ENCODE peak calls at places on chromosomes 11 and 22, in four cellular contexts. U is BJ, G is nephron progenitor cell, P is cardiac muscle cell. T is an unnamed sample.

GRCh38 chr11:65975771-65976170 is 14.2 kb downstream of the SART1 start:
- DNase-seq in P (no peak), U (no peak), G (no peak), T (no peak)

GRCh38 chr22:42803454-42803853 is 53.6 kb downstream of the ARFGAP3 start:
- DNase-seq in G (no peak), U (no peak), P (no peak), T (no peak)

GRCh38 chr11:48006301-48006992 is 26.1 kb downstream of the PTPRJ start:
- DNase-seq in U (no peak), G (no peak), P (peak; percentile 68), T (no peak)

GRCh38 chr22:20422271-20422958 is 15.2 kb downstream of the SCARF2 start:
- DNase-seq in G (no peak), U (peak; percentile 84), P (peak; percentile 33), T (no peak)

GRCh38 chr22:27100789-27101188 is 443.4 kb downstream of the MIAT start:
- DNase-seq in G (peak; percentile 83), U (no peak), P (peak; percentile 68), T (no peak)

GRCh38 chr11:36141595-36141994 is 147.6 kb downstream of the COMMD9 start:
- DNase-seq in G (peak; percentile 8), U (no peak), P (no peak), T (no peak)

GRCh38 chr11:134385774-134386565 is 26.1 kb downstream of the B3GAT1 start:
- DNase-seq in P (no peak), U (no peak), G (no peak), T (no peak)

GRCh38 chr11:116071241-116071640 is 567.0 kb upstream of the CADM1 start:
- DNase-seq in P (no peak), G (no peak), U (no peak), T (no peak)

GRCh38 chr11:107999759-108000455 is 8.8 kb upstream of the CUL5 start:
- DNase-seq in U (no peak), G (peak; percentile 54), P (peak; percentile 71), T (peak; percentile 30)

GRCh38 chr11:33742249-33742851 is 6.1 kb upstream of the CD59 start:
- DNase-seq in P (peak; percentile 60), G (no peak), U (no peak), T (no peak)

GRCh38 chr22:36999463-36999862 is 19.8 kb downstream of the TST start:
- DNase-seq in G (no peak), P (peak; percentile 19), U (no peak), T (no peak)

GRCh38 chr22:43745783-43746356 is 66.2 kb downstream of the EFCAB6 start:
- DNase-seq in U (no peak), P (no peak), G (no peak), T (no peak)

GRCh38 chr11:46239801-46240061 is 37.7 kb upstream of the CREB3L1 start:
- DNase-seq in U (no peak), P (peak; percentile 48), G (no peak), T (no peak)

GRCh38 chr22:36339171-36340065 is 48.3 kb downstream of the MYH9 start:
- DNase-seq in P (peak; percentile 77), G (no peak), U (no peak), T (no peak)

GRCh38 chr22:20964799-20965103 is 2.3 kb upstream of the AIFM3 start:
- DNase-seq in U (no peak), P (no peak), G (no peak), T (no peak)

GRCh38 chr11:115616941-115617340 is 112.7 kb upstream of the CADM1 start:
- DNase-seq in P (peak; percentile 53), U (peak; percentile 56), G (peak; percentile 52), T (no peak)

GRCh38 chr11:65502852-65503603 is 4.2 kb downstream of the MALAT1 start:
- DNase-seq in G (no peak), U (no peak), P (peak; percentile 80), T (no peak)

GRCh38 chr11:121571466-121571865 is 118.7 kb upstream of the SORL1-AS1 start:
- DNase-seq in U (no peak), P (no peak), G (no peak), T (no peak)

GRCh38 chr11:115488945-115489344 is 15.3 kb downstream of the CADM1 start:
- DNase-seq in P (no peak), U (peak; percentile 74), G (no peak), T (no peak)

GRCh38 chr22:38850941-38851849 is 7.4 kb upstream of the NPTXR start:
- DNase-seq in U (no peak), G (no peak), P (peak; percentile 56), T (no peak)

GRCh38 chr11:125170406-125171031 is 6.0 kb downstream of the PKNOX2 start:
- DNase-seq in P (peak; percentile 97), G (peak; percentile 54), U (no peak), T (no peak)

GRCh38 chr11:121048464-121049233 is 24.7 kb downstream of the TBCEL start:
- DNase-seq in U (no peak), P (no peak), G (no peak), T (no peak)

GRCh38 chr11:110867951-110868350 is 155.7 kb upstream of the ARHGAP20 start:
- DNase-seq in P (no peak), U (no peak), G (no peak), T (no peak)

DNA sequence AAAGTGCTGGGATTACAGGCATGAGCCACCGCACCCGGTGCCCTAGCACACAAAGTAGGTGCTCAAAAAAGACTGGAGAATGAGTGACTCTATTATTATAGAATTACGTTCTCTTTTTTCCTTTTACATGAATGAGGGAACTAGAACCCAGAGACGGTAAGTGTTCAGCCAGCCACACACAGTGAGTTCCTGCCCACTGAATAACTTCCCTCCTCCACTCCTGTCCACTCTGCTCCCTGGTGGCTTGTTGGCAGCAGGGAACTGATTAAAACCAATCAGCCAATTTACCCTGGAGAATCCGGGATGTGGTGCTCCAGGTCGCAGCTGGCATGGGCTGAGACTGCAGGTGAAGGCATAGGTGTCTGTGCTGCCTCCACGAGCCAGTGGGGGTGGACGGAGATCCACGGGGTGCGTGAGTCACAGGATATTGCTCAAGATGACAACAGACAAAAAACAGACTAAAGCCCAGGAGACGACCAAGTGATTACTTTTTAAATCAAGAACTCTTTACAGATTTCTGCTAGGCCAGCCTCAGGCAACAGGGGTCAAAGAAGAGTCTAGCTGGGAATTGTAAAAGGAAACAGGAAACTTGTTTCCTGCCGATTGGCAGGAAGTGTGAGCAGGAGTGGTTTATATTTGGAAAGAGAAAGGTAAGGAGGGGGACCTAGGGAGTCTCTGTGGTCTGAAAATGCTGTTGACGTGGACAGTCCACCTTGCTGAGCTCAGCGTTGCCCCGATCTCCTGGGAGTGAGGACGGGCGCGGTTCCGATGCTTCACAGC is 95.2 kb upstream of the TP53I11 start:
- DNase-seq in G (no peak), U (no peak), P (peak; percentile 79), T (no peak)
- TF ChIP-seq CTCF in G (no peak), U (peak; percentile 6), P (no peak), T (no peak)

GRCh38 chr22:28793976-28794584 is 6.3 kb downstream of the XBP1 start:
- DNase-seq in P (no peak), U (no peak), G (no peak), T (no peak)
- TF ChIP-seq CTCF in P (no peak), U (no peak), G (no peak), T (no peak)

GRCh38 chr11:75328426-75329277 is 22.8 kb downstream of the ARRB1 start:
- DNase-seq in U (no peak), G (peak; percentile 67), P (peak; percentile 84), T (peak; percentile 19)
- TF ChIP-seq CTCF in U (peak; percentile 88), G (peak; percentile 45), P (peak; percentile 86), T (peak; percentile 55)

GRCh38 chr11:749731-750130 is 2.5 kb downstream of the TALDO1 start:
- DNase-seq in P (no peak), G (no peak), U (no peak), T (no peak)

GRCh38 chr11:746289-747175 is 732 bp upstream of the TALDO1 start:
- DNase-seq in U (no peak), P (no peak), G (no peak), T (no peak)

GRCh38 chr11:742571-743201 is 4.6 kb upstream of the TALDO1 start:
- DNase-seq in U (no peak), G (no peak), P (no peak), T (no peak)

GRCh38 chr11:748007-748359 is 719 bp downstream of the TALDO1 start:
- DNase-seq in G (no peak), U (no peak), P (peak; percentile 34), T (no peak)

DNA sequence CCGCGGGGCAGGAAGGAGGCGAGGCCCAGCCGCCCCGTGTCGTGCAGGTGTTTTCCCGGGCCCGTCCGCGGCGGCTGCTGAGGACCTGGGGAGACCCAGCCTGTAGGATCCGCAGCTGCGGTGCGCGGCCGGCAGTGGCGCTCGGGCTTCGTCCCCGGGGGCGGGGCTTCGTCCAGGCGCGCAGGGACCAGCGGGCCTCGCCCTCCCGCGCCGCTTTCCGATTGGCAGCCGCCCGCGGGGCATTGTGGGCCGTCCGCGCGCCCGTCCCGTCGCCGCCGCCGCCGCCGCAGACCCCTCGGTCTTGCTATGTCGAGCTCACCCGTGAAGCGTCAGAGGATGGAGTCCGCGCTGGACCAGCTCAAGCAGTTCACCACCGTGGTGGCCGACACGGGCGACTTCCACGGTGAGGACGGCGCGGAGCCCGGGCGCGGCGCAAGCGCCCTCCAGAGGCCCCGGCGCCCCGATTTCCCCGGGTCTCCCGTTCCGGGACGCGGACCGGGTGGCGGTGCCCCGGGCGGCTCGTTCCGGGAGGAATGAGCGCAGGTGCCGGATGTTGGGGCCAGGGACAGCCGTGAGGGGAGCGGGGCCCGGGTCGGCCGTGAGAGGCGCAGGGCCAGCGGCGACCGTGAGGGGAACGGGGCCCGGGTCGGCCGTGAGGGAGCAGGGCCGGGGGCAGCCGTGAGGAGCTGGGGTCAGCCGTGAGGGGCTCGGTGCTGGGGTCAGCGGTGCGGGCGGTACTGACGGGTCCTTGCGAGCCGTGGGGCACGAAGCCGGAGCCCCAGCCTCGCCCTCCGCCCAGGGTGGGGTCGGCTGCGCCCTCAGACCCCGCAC is at the start of gene TALDO1:
- DNase-seq in G (peak; percentile 96), P (peak; percentile 89), U (peak; percentile 30), T (peak; percentile 93)
- TF ChIP-seq CTCF in G (no peak), P (peak; percentile 11), U (peak; percentile 8), T (peak; percentile 17)

DNA sequence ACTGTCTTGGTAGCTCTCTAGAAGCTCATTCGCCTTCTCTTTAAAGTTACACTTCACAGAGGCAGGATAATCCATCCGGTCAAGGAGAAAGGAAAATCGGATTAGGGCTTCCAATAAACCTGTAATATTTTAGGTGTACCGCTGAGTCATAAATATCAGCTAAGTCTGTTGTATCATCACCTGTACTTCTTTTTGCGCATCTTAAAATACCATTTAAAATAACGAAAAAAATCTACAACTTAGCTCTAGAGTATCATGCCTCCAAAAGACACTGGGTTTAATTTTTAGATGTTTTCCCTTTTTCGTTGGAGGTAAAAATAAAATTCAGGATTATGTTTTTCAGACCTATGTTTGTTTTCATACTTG is 41.5 kb upstream of the INCENP start:
- DNase-seq in U (no peak), G (no peak), P (no peak), T (no peak)
- TF ChIP-seq CTCF in U (no peak), G (no peak), P (no peak), T (no peak)

DNA sequence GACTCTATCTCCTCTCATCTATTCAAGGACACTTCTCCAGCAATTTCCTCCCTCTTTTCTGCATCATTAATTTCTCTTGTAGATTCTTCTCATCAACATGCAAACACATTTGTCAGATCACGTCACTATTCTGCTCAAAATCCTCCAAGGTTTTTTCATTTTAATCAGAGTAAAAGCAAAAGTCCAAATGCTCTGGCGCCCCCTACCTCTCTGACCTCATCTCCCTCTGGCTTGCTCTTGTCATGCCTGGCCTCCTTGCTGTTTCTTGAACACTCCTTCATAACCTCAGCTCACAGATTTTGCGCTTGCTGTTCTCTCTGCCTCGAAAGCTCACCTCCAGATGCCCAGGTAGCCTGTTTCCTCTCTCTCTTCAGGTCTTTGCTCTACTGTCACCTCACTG is 22.4 kb downstream of the RTCB start:
- DNase-seq in U (no peak), P (peak; percentile 28), G (peak; percentile 42), T (no peak)
- TF ChIP-seq CTCF in U (peak; percentile 47), P (peak; percentile 44), G (peak; percentile 46), T (peak; percentile 58)

T was measured in progenitor cell of endocrine pancreas.